ENCODE peak calls at places on chromosomes 11 and 22, in four cellular contexts. F is A549, M is GM12878, H is K562. A is an unnamed sample.
A peak's percentile ranks its signal among the peaks of the same experiment; 100 is the strongest.

GRCh38 chr22:41286639-41287091 is 678 bp upstream of the RANGAP1 start:
- ATAC-seq in H (peak; percentile 6), F (peak; percentile 21), M (peak; percentile 40), A (peak; percentile 9)

GRCh38 chr11:44945639-44946038 is 5.0 kb downstream of the TP53I11 start:
- ATAC-seq in F (no peak), H (no peak), M (no peak), A (peak; percentile 44)

GRCh38 chr11:58600510-58600909 is 21.6 kb downstream of the ZFP91 start:
- ATAC-seq in H (no peak), M (no peak), F (no peak), A (no peak)

GRCh38 chr11:19374189-19374588 is 133.4 kb upstream of the E2F8 start:
- ATAC-seq in F (peak; percentile 99), M (no peak), H (no peak), A (peak; percentile 63)

GRCh38 chr11:10623797-10624761 is 55.6 kb upstream of the LYVE1 start:
- ATAC-seq in M (peak; percentile 57), H (peak; percentile 79), F (peak; percentile 48), A (peak; percentile 69)

GRCh38 chr11:61021661-61022212 is 50.3 kb downstream of the CD6 start:
- ATAC-seq in M (peak; percentile 70), H (peak; percentile 46), F (no peak), A (no peak)

GRCh38 chr11:122703541-122704272 is 48.2 kb downstream of the UBASH3B start:
- ATAC-seq in H (no peak), F (no peak), M (no peak), A (no peak)

GRCh38 chr11:63847363-63847762 is 8.5 kb downstream of the MARK2 start:
- ATAC-seq in F (no peak), H (no peak), M (no peak), A (no peak)

GRCh38 chr11:100188137-100188783 is 498.8 kb upstream of the ARHGAP42 start:
- ATAC-seq in M (no peak), H (no peak), F (no peak), A (no peak)

GRCh38 chr11:15565846-15566245 is 451.1 kb downstream of the INSC start:
- ATAC-seq in H (no peak), M (no peak), F (no peak), A (no peak)

GRCh38 chr11:94486068-94486467 is 7.6 kb downstream of the MRE11 start:
- ATAC-seq in M (no peak), F (no peak), H (no peak), A (no peak)

GRCh38 chr11:88555018-88555828 is 217.7 kb upstream of the CTSC start:
- ATAC-seq in H (no peak), F (peak; percentile 73), M (no peak), A (peak; percentile 75)

GRCh38 chr11:13386567-13386966 is 76.5 kb downstream of the BTBD10 start:
- ATAC-seq in F (no peak), M (no peak), H (no peak), A (no peak)

GRCh38 chr11:35676611-35676965 is 14.0 kb downstream of the TRIM44 start:
- ATAC-seq in M (peak; percentile 20), H (no peak), F (no peak), A (no peak)

GRCh38 chr11:442611-443081 is 835 bp upstream of the ANO9 start:
- ATAC-seq in F (no peak), H (no peak), M (no peak), A (no peak)

GRCh38 chr11:118529584-118530175 is 1.3 kb upstream of the TMEM25 start:
- ATAC-seq in F (no peak), H (no peak), M (no peak), A (no peak)

GRCh38 chr11:88428959-88429358 is 91.4 kb upstream of the CTSC start:
- ATAC-seq in F (no peak), H (no peak), M (no peak), A (no peak)

GRCh38 chr11:126185200-126186030 is 26.0 kb downstream of the RPUSD4 start:
- ATAC-seq in M (no peak), F (no peak), H (no peak), A (no peak)

GRCh38 chr11:9701799-9702198 is 37.9 kb downstream of the SWAP70 start:
- ATAC-seq in M (no peak), H (no peak), F (no peak), A (no peak)

GRCh38 chr22:17890892-17891291 is 116.6 kb upstream of the BID start:
- ATAC-seq in F (no peak), H (no peak), M (no peak), A (no peak)

GRCh38 chr11:35389897-35390462 is 29.4 kb downstream of the SLC1A2 start:
- ATAC-seq in M (no peak), H (no peak), F (no peak), A (no peak)

GRCh38 chr11:30567148-30567547 is 19.0 kb downstream of the MPPED2 start:
- ATAC-seq in M (no peak), F (no peak), H (no peak), A (no peak)

GRCh38 chr11:44854146-44854545 is 96.5 kb downstream of the TP53I11 start:
- ATAC-seq in M (no peak), F (no peak), H (no peak), A (no peak)

GRCh38 chr11:68168694-68169093 is 44.4 kb downstream of the KMT5B start:
- ATAC-seq in F (no peak), M (no peak), H (no peak), A (no peak)

GRCh38 chr22:39296535-39296934 is 22.9 kb downstream of the RPL3 start:
- ATAC-seq in M (no peak), H (no peak), F (no peak), A (no peak)

GRCh38 chr22:39297490-39298193 is 21.8 kb downstream of the RPL3 start:
- ATAC-seq in M (peak; percentile 21), F (peak; percentile 9), H (no peak), A (no peak)

GRCh38 chr22:39299829-39300178 is 19.6 kb downstream of the RPL3 start:
- ATAC-seq in H (peak; percentile 58), F (peak; percentile 21), M (peak; percentile 80), A (peak; percentile 35)

GRCh38 chr22:39296981-39297489 is 22.4 kb downstream of the RPL3 start:
- ATAC-seq in M (no peak), F (no peak), H (no peak), A (no peak)

GRCh38 chr22:39298194-39298987 is 21.0 kb downstream of the RPL3 start:
- ATAC-seq in H (peak; percentile 14), M (no peak), F (no peak), A (no peak)
- H3K27ac ChIP-seq in H (no peak overlapping the region), M (no peak overlapping the region), F (peak overlapping the region; percentile 78), A (peak overlapping the region; percentile 72)

DNA sequence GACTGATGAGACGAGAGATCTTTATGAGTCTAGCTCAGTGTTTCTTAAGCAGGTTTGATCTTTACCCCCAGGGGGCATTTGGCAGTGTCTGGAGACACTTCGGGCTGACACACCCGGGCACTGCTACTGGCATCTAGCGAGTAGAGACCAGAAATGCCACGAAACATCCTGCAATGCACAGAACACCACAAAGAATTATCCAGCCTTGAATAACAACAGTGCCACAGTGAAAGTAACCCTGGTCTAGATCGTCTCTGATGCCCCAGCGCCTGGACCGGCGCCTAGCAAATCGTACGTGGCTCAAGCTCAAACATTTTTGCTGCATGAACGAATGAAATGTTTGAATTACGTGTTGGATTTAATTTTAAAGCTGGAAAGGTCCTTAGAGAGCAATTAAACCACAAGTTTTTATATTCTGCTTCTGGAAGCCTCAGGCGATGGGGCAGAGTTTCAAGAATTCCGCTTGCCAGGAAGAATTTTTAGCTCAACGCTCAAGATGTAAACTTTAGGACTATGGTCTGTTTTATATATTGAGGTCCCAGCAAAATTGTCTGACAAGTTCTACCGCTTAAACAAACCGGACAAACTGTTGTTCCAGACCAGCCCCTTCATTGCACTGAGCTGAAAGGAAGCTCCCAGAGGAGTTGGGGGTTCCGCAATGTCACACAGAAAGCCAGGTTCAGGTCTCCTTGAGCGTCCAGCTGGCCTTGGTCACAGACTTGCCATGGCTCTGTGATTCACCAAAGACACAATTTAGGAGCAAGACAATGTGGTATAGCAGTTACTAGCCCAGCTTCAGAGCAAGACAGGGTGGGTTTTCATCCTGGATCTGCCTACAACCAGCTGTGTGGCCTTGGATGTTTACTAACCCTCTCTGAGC is 44.2 kb upstream of the SMTN start:
- ATAC-seq in M (no peak), H (no peak), F (peak; percentile 85), A (peak; percentile 73)
- TF ChIP-seq EP300 in M (no peak), H (no peak), F (no peak), A (no peak)

GRCh38 chr11:124421043-124421442 is 3.6 kb downstream of the OR8B4 start:
- ATAC-seq in M (no peak), H (no peak), F (no peak), A (no peak)
- H3K27ac ChIP-seq in M (no peak overlapping the region), H (no peak overlapping the region), F (no peak overlapping the region), A (no peak overlapping the region)

GRCh38 chr11:111735262-111736116 is 30.7 kb downstream of the PPP2R1B start:
- ATAC-seq in H (peak; percentile 15), M (no peak), F (peak; percentile 27), A (peak; percentile 84)
- TF ChIP-seq EP300 in H (no peak), M (no peak), F (no peak), A (no peak)

GRCh38 chr11:76589477-76589876 is 81.1 kb downstream of the LRRC32 start:
- ATAC-seq in F (no peak), M (no peak), H (no peak), A (no peak)
- H3K27ac ChIP-seq in F (no peak overlapping the region), M (no peak overlapping the region), H (no peak overlapping the region), A (peak overlapping the region; percentile 65)

GRCh38 chr22:46072981-46073682 is 77.2 kb upstream of the PPARA start:
- ATAC-seq in F (no peak), M (no peak), H (no peak), A (no peak)
- TF ChIP-seq EP300 in F (no peak), M (no peak), H (no peak), A (no peak)

DNA sequence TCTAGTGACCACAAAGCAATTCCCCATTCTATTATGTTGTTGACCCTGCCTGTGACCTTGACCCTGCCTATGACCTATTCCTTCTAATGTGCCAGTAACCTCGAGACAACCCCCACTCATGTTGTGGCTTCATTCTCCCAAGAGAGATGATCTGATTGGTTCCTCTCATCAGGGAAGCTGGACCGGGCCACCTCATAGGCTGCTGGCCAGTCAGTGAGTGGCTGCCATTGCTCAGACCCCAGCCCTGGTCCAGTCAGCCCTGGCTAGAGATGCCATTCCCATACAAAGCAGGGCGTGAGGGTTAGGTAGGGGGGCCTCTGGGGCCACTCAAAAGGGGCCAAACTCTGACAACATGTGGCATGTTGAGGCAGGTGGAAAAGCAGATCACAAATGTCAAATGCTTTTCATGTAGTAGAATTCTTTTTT is 11.9 kb downstream of the SLC29A2 start:
- ATAC-seq in F (no peak), M (peak; percentile 41), H (peak; percentile 53), A (no peak)
- H3K27ac ChIP-seq in F (no peak overlapping the region), M (no peak overlapping the region), H (no peak overlapping the region), A (no peak overlapping the region)

GRCh38 chr11:69700278-69701140 is 3.3 kb downstream of the FGF19 start:
- ATAC-seq in M (no peak), F (peak; percentile 52), H (peak; percentile 93), A (no peak)
- TF ChIP-seq EP300 in M (no peak), F (no peak), H (peak; percentile 25), A (no peak)

DNA sequence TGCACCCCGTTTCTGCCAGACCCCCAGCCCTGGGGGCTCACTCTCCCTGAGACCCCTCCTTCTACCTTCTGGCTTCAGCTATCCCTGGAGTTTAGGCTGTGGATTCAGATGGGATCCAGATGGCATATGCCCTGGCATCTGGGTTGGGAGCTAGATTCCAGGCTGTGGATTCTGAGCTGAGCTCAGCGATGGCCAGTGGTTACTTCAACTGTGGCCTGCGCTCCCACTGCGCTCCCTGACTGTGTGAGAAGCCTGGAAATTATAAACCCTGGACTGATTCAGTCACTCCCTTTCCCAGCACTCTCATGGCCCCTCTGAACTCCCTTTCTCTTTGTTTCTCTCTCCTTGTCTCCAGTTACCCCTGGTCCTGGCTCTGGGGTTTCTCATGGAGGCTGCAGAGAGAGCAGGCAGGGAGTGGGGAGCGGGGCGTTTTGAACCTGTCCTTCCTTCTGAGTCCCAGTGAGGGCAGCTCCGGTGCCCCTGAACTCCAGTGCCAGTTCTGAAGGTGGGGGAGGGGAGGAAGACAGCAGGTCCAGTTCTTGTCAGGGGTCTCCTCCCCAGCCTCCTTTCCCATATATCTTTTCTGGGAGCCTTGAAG is 4.8 kb downstream of the ARHGEF17 start:
- ATAC-seq in F (no peak), H (no peak), M (no peak), A (no peak)
- H3K27ac ChIP-seq in F (no peak overlapping the region), H (no peak overlapping the region), M (peak overlapping the region; percentile 63), A (peak overlapping the region; percentile 99)

A was measured in gastroesophageal sphincter.